ENCODE peak calls at places on chromosome 19, in six cellular contexts. A, B, M, C, H and R are unnamed samples.

GRCh38 chr19:1006711-1007398 is 6.6 kb downstream of the GRIN3B start:
- DNase-seq in B (no peak), A (no peak), H (no peak), C (peak), M (no peak), R (no peak)

GRCh38 chr19:1266116-1266817 is 2.9 kb upstream of the CIRBP start:
- DNase-seq in A (peak), H (peak), M (peak), B (no peak), C (peak), R (no peak)

GRCh38 chr19:54462713-54463530 is 656 bp downstream of the LENG9 start:
- DNase-seq in A (peak), M (peak), B (no peak), H (peak), C (peak), R (peak)

GRCh38 chr19:50695251-50696064 is 24.1 kb downstream of the SHANK1 start:
- DNase-seq in C (peak), H (no peak), M (no peak), B (no peak), A (peak), R (no peak)

GRCh38 chr19:43692882-43693281 is 22.9 kb upstream of the PLAUR start:
- DNase-seq in A (no peak), M (no peak), H (no peak), B (no peak), C (no peak), R (no peak)

GRCh38 chr19:49056101-49056901 is 1.2 kb downstream of the CGB7 start:
- DNase-seq in M (peak), B (no peak), A (peak), C (peak), H (peak), R (peak)

GRCh38 chr19:29014857-29015436 is 198.0 kb downstream of the UQCRFS1 start:
- DNase-seq in M (no peak), H (peak), A (no peak), C (no peak), B (no peak), R (no peak)

GRCh38 chr19:677201-677600 is 1.0 kb downstream of the FSTL3 start:
- DNase-seq in A (no peak), C (no peak), H (peak), M (peak), B (peak), R (peak)

GRCh38 chr19:43799502-43800142 is 2.6 kb downstream of the LYPD5 start:
- DNase-seq in A (no peak), C (no peak), H (no peak), M (peak), B (no peak), R (peak)

GRCh38 chr19:50384685-50385535 is 763 bp downstream of the POLD1 start:
- DNase-seq in M (peak), A (peak), C (no peak), H (peak), B (no peak), R (no peak)

GRCh38 chr19:34265221-34265650 is 10.9 kb downstream of the GARRE1 start:
- DNase-seq in C (no peak), A (no peak), H (no peak), B (no peak), M (peak), R (peak)

GRCh38 chr19:35013820-35014754 is 14.0 kb downstream of the GRAMD1A start:
- DNase-seq in A (no peak), M (no peak), H (no peak), C (no peak), B (no peak), R (no peak)

GRCh38 chr19:37669336-37669963 is 14.2 kb upstream of the ZFP30 start:
- DNase-seq in H (no peak), B (no peak), A (no peak), M (no peak), C (no peak), R (no peak)

GRCh38 chr19:29805026-29805925 is 6.5 kb upstream of the CCNE1 start:
- DNase-seq in M (no peak), B (no peak), H (peak), A (no peak), C (no peak), R (no peak)

GRCh38 chr19:11496391-11497163 is 9.1 kb downstream of the ZNF653 start:
- DNase-seq in H (peak), M (peak), A (peak), B (peak), C (peak), R (peak)
- TF ChIP-seq CTCF in H (peak), M (peak), A (peak), B (peak), C (peak), R (no peak)

DNA sequence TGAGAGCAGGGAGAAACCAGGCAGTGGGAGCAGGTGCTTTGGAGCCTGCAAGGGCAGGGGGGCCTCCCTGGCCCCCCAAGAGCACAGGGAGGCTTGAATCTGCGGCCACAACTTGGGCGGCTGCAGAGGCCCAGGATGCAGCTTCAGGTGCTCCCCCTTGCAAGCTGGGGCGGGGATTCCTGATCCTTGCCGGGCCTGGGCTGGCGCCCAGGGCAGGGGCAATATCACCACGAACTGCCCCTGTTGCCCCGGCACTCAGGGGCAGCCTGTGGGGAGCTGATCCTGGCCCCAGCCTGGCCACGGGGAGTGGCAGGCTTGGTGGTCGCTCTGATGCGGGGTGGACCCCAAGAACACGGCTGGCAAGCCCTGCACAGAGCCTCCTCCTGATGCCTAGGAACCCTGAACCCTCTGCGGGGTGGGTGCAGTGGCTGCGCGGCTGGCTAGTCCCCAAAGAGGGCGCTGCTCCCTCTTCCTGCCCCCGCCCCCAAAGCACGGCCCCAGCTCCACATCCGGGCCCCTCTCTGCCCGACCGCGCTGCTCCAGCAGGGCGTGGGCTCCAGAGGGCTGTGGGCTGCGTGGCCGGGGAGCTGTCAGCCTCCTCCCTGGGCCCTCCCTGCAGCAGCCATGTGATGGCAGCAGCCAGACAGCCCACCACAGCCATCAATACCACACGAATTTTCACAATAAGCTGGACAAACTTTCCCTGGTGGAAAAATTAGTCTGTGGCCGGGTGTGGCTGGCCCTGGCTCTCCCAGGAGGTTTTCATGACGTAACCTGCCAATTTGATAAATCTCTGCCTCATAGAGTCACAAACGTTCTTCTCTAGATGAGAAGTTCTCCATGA is 21.0 kb downstream of the TNFSF9 start:
- DNase-seq in H (no peak), M (no peak), B (no peak), A (peak), C (peak), R (no peak)
- TF ChIP-seq CTCF in H (no peak), M (no peak), B (no peak), A (peak), C (peak), R (no peak)

DNA sequence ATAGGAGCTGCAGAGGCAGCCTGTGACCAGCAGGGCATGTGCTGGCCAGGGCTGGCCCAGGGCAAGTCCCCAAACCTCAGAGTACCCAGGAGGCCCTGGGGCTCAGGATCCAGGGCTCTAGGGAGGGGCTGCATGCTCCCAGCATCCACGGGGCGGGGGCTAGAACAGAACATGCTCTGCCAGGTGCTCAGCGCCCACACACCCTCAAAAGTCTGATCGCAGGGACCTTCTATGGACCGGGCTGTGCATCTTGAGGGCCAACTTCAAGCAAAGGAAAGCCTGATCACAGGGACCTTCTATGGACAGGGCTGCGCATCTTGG is 33.5 kb downstream of the ELL start:
- DNase-seq in C (no peak), A (no peak), H (peak), M (no peak), B (no peak), R (no peak)
- TF ChIP-seq CTCF in C (peak), A (no peak), H (peak), M (peak), B (peak), R (no peak)

DNA sequence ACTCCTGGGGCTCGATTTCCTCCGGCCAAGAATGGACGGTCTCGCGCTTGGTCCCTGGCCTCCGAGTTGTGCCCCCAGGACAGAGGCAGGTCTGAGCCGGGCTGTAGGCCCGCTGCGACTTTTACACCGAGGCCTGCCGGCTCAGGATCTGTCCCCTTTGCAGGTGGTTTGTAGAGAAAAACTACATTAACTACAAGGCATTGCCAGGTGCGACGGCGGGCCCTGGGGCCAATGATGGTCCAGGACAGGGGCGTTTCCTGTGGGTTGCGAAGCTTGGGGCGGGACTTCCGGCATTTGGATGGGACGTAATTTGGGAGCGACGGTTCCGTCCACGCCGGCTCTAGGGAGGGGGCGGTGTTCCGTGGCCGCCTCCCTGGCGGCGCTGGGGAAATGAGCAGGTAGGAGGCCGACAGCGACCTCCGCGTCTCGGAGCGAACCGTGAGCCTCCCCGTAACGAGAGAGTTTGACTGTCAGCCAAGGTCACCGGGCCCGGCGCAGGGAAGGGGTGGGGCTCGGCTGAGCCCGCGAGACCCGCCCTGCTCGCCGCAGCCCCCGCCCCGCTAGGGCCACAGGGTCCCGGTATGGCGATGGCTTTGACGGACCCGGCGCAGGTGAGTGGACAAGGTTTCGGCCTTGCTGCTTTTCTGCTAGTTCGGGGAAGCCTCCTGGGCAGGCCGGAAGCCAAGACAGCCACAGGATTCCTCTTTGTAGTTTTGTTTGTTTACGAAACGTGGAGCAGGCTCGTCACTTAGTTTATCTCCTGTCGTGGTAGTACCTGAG is at the start of gene ZNF805:
- DNase-seq in B (peak), H (peak), C (peak), M (peak), A (peak), R (peak)
- TF ChIP-seq CTCF in B (peak), H (no peak), C (no peak), M (peak), A (no peak), R (no peak)

GRCh38 chr19:41330946-41331678 is 21.1 kb downstream of the CCDC97 start:
- DNase-seq in B (no peak), A (no peak), C (peak), H (no peak), M (no peak), R (no peak)
- TF ChIP-seq CTCF in B (no peak), A (no peak), C (no peak), H (no peak), M (no peak), R (no peak)

GRCh38 chr19:42284066-42284501 is 15.0 kb downstream of the CIC start:
- DNase-seq in B (no peak), A (peak), H (peak), C (peak), M (no peak), R (peak)

GRCh38 chr19:42284641-42285341 is 15.7 kb downstream of the CIC start:
- DNase-seq in B (no peak), M (no peak), C (no peak), A (no peak), H (no peak), R (peak)

GRCh38 chr19:42286349-42287016 is 15.4 kb upstream of the PRR19 start:
- DNase-seq in M (no peak), C (no peak), A (no peak), B (no peak), H (peak), R (peak)

GRCh38 chr19:42285988-42286348 is 16.0 kb upstream of the PRR19 start:
- DNase-seq in M (no peak), H (no peak), C (no peak), A (no peak), B (no peak), R (no peak)

GRCh38 chr19:42285546-42285945 is 16.4 kb upstream of the PRR19 start:
- DNase-seq in C (no peak), B (no peak), A (no peak), H (no peak), M (no peak), R (no peak)
- TF ChIP-seq CTCF in C (no peak), B (no peak), A (no peak), H (no peak), M (no peak), R (no peak)

GRCh38 chr19:15175609-15176008 is 25.2 kb downstream of the NOTCH3 start:
- DNase-seq in M (no peak), A (no peak), H (no peak), C (no peak), B (no peak), R (no peak)

GRCh38 chr19:15177269-15178116 is 23.3 kb downstream of the NOTCH3 start:
- DNase-seq in M (peak), C (peak), H (peak), A (peak), B (no peak), R (peak)

GRCh38 chr19:15170345-15170744 is 30.4 kb downstream of the NOTCH3 start:
- DNase-seq in M (no peak), C (no peak), A (no peak), H (no peak), B (no peak), R (no peak)

GRCh38 chr19:15169541-15170285 is 31.1 kb downstream of the NOTCH3 start:
- DNase-seq in H (no peak), A (no peak), B (no peak), M (no peak), C (no peak), R (no peak)

GRCh38 chr19:15173746-15174404 is 26.9 kb downstream of the NOTCH3 start:
- DNase-seq in H (peak), C (no peak), A (no peak), M (no peak), B (no peak), R (no peak)
- TF ChIP-seq CTCF in H (peak), C (no peak), A (no peak), M (no peak), B (no peak), R (no peak)

GRCh38 chr19:4067396-4068057 is 828 bp upstream of the ZBTB7A start:
- DNase-seq in B (no peak), H (no peak), C (peak), A (peak), M (no peak), R (no peak)
- TF ChIP-seq CTCF in B (no peak), H (no peak), C (peak), A (no peak), M (no peak), R (no peak)